ENCODE peak calls at places on chromosomes 11 and 22, in nine cellular contexts. W, T, H, P, U, R, E, X and A are unnamed samples.

GRCh38 chr11:74072721-74073120 is 63.8 kb upstream of the UCP3 start:
- DNase-seq in W (no peak), T (no peak), H (no peak), P (no peak), U (no peak), R (no peak), E (no peak), X (no peak), A (no peak)

GRCh38 chr11:111633756-111634362 is 31.6 kb downstream of the SIK2 start:
- DNase-seq in W (no peak), T (no peak), H (peak; percentile 35), P (peak; percentile 65), U (no peak), R (no peak), E (no peak), X (no peak), A (no peak)

GRCh38 chr11:119144825-119145476 is 3.9 kb upstream of the ABCG4 start:
- DNase-seq in W (no peak), T (peak; percentile 58), H (peak; percentile 68), P (peak; percentile 71), U (peak; percentile 16), R (peak; percentile 66), E (peak; percentile 88), X (peak; percentile 67), A (no peak)

GRCh38 chr11:6693342-6694228 is 10.4 kb upstream of the MRPL17 start:
- DNase-seq in W (no peak), T (no peak), H (peak; percentile 84), P (peak; percentile 91), U (peak; percentile 18), R (no peak), E (no peak), X (no peak), A (no peak)

GRCh38 chr11:28675183-28675582 is 567.0 kb downstream of the METTL15 start:
- DNase-seq in W (no peak), T (no peak), H (no peak), P (no peak), U (no peak), R (no peak), E (no peak), X (no peak), A (no peak)

GRCh38 chr11:14124345-14124744 is 161.8 kb downstream of the SPON1 start:
- DNase-seq in W (no peak), T (no peak), H (no peak), P (no peak), U (no peak), R (no peak), E (no peak), X (no peak), A (no peak)

GRCh38 chr22:41240377-41241132 is at the start of gene CHADL:
- DNase-seq in W (no peak), T (no peak), H (no peak), P (no peak), U (no peak), R (no peak), E (peak; percentile 62), X (no peak), A (no peak)

GRCh38 chr22:50310209-50310722 is 2.8 kb upstream of the PLXNB2 start:
- DNase-seq in W (no peak), T (peak; percentile 20), H (no peak), P (no peak), U (no peak), R (no peak), E (peak; percentile 77), X (no peak), A (no peak)

GRCh38 chr22:37628830-37629229 is 10.6 kb upstream of the SH3BP1 start:
- DNase-seq in W (no peak), T (peak; percentile 15), H (no peak), P (no peak), U (no peak), R (no peak), E (no peak), X (no peak), A (no peak)
- H3K4me1 ChIP-seq in W (peaks cover 24% of the 10 kb centered on the region), T (peaks cover 40% of the 10 kb centered on the region), H (peaks cover 11% of the 10 kb centered on the region), P (peaks cover 9% of the 10 kb centered on the region), U (peaks cover 23% of the 10 kb centered on the region), R (peaks cover 34% of the 10 kb centered on the region), E (peaks cover 10% of the 10 kb centered on the region), X (peaks cover 48% of the 10 kb centered on the region), A (peaks cover 23% of the 10 kb centered on the region)

GRCh38 chr11:78112588-78113275 is 26.7 kb downstream of the ALG8 start:
- DNase-seq in W (no peak), T (no peak), H (no peak), P (no peak), U (no peak), R (no peak), E (no peak), X (no peak), A (no peak)

GRCh38 chr11:78109011-78109685 is 29.5 kb upstream of the NDUFC2 start:
- DNase-seq in W (no peak), T (no peak), H (no peak), P (no peak), U (no peak), R (no peak), E (peak; percentile 12), X (no peak), A (no peak)

GRCh38 chr11:78110351-78110750 is 29.1 kb downstream of the ALG8 start:
- DNase-seq in W (no peak), T (no peak), H (peak; percentile 82), P (no peak), U (no peak), R (no peak), E (no peak), X (no peak), A (no peak)

GRCh38 chr11:78111298-78111697 is 28.1 kb downstream of the ALG8 start:
- DNase-seq in W (no peak), T (no peak), H (no peak), P (no peak), U (no peak), R (no peak), E (no peak), X (no peak), A (no peak)

DNA sequence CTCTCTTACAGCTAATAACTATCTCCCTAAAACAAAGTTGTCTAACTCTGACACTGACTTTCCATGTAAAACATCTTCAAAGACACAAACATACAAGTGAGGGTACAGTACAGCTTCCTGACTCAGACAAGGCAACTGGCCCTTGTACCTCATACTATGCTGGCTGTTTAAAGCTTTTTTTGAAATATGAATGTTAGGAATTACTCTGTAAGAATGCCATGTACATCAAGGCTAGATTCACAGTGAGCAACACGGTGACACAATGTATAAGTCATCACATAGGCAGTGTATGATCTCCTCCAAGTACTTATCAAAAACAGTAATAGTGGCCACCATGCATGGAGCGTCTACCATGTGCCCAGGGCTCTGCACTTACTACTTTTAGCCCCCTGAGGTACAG is 28.6 kb downstream of the ALG8 start:
- DNase-seq in W (no peak), T (no peak), H (peak; percentile 85), P (peak; percentile 15), U (no peak), R (no peak), E (no peak), X (no peak), A (no peak)
- H3K36me3 ChIP-seq in W (peaks cover 5% of the 10 kb centered on the region), T (no peaks in the 10 kb centered on the region), H (peaks cover 8% of the 10 kb centered on the region), P (peaks cover 6% of the 10 kb centered on the region), U (no peaks in the 10 kb centered on the region), R (peaks cover 75% of the 10 kb centered on the region), E (peaks cover 15% of the 10 kb centered on the region), X (peaks cover 64% of the 10 kb centered on the region), A (no peaks in the 10 kb centered on the region)

GRCh38 chr22:40067639-40068038 is 72.9 kb downstream of the FAM83F start:
- DNase-seq in W (no peak), T (no peak), H (no peak), P (no peak), U (no peak), R (no peak), E (no peak), X (no peak), A (no peak)

GRCh38 chr22:40065981-40066380 is 71.2 kb downstream of the FAM83F start:
- DNase-seq in W (no peak), T (no peak), H (no peak), P (no peak), U (no peak), R (no peak), E (no peak), X (no peak), A (no peak)

GRCh38 chr22:40070701-40071100 is 75.9 kb downstream of the FAM83F start:
- DNase-seq in W (no peak), T (no peak), H (no peak), P (peak; percentile 58), U (no peak), R (no peak), E (no peak), X (no peak), A (no peak)

GRCh38 chr22:40076702-40077645 is 82.2 kb downstream of the FAM83F start:
- DNase-seq in W (no peak), T (no peak), H (peak; percentile 43), P (peak; percentile 21), U (no peak), R (no peak), E (no peak), X (no peak), A (no peak)

GRCh38 chr22:40071720-40072119 is 77.0 kb downstream of the FAM83F start:
- DNase-seq in W (no peak), T (no peak), H (no peak), P (no peak), U (no peak), R (no peak), E (no peak), X (no peak), A (no peak)
- TF ChIP-seq CTCF in W (no peak), T (no peak), H (no peak), P (no peak), U (no peak), R (no peak), E (no peak), X (no peak), A (no peak)

GRCh38 chr11:133947298-133947905 is 9.4 kb downstream of the IGSF9B start:
- DNase-seq in W (no peak), T (no peak), H (peak; percentile 23), P (peak; percentile 66), U (no peak), R (peak; percentile 67), E (peak; percentile 91), X (no peak), A (no peak)

GRCh38 chr11:133946018-133946417 is 10.8 kb downstream of the IGSF9B start:
- DNase-seq in W (no peak), T (no peak), H (no peak), P (no peak), U (no peak), R (no peak), E (no peak), X (no peak), A (peak; percentile 65)

GRCh38 chr11:133943950-133944698 is 12.6 kb downstream of the IGSF9B start:
- DNase-seq in W (no peak), T (no peak), H (no peak), P (no peak), U (no peak), R (peak; percentile 38), E (no peak), X (no peak), A (no peak)

GRCh38 chr11:133946541-133947297 is 10.0 kb downstream of the IGSF9B start:
- DNase-seq in W (no peak), T (no peak), H (no peak), P (no peak), U (no peak), R (no peak), E (peak; percentile 68), X (no peak), A (peak; percentile 66)

DNA sequence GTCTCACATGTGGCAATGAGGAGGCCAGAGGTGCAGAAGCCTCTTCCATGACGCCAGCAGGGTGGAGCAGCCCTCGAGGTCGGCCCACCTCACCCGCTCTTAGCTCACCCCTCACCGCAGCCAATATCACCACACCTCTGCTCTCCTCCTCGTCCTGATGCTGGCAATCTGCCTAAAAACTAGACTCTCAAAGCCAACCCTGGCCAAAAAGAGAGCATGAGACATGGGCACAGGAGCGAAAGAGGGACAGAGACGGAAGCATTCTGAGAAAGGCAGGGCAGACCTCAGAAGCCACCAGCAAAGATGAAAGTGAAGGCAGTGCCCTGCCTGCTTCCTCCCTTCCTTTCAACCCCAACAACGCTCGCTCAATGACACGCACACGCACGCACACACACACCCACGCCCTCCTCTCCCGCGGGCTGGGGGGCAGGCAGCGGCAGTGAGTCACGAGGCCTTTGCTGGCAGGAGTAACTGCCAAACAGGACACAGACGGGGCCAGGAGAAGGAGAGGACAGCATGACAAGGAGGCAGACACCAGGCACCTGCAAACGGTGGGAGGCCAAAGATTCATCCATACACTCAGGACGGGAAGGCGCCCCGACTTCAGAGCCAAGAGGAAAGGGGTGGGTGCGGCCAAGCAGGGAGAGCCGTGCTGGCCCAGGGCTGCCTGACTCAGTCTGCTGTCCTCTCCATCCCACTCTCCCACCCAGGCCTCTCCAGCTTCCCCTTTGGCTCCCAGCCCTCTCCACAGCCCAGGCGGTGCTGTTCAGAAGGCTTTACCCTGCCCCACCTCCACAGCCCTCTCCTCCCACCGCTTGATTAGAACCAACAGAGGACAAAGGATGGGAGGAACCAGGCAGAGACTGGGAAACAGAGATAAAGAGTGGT is 11.4 kb downstream of the IGSF9B start:
- DNase-seq in W (no peak), T (no peak), H (peak; percentile 14), P (peak; percentile 79), U (no peak), R (no peak), E (no peak), X (no peak), A (peak; percentile 60)
- H3K4me1 ChIP-seq in W (no peaks in the 10 kb centered on the region), T (no peaks in the 10 kb centered on the region), H (no peaks in the 10 kb centered on the region), P (no peaks in the 10 kb centered on the region), U (peaks cover 40% of the 10 kb centered on the region), R (peaks cover 11% of the 10 kb centered on the region), E (peaks cover 43% of the 10 kb centered on the region), X (no peaks in the 10 kb centered on the region), A (peaks cover 16% of the 10 kb centered on the region)